ENCODE peak calls at places on chromosome 2, in five cellular contexts. O is right lobe of liver, K is body of pancreas, U is GM06990, B is ovary. R is an unnamed sample.

GRCh38 chr2:130933501-130933900 is 96.8 kb downstream of the ARHGEF4 start:
- DNase-seq in O (no peak), K (no peak), U (no peak), B (no peak), R (no peak)

GRCh38 chr2:240128608-240129144 is 7.4 kb downstream of the COPS9 start:
- DNase-seq in O (no peak), K (no peak), U (no peak), B (no peak), R (no peak)

GRCh38 chr2:128591841-128592822 is 273.5 kb upstream of the HS6ST1 start:
- DNase-seq in O (no peak), K (no peak), U (no peak), B (no peak), R (no peak)

GRCh38 chr2:232632904-232633412 is 446 bp upstream of the EFHD1 start:
- DNase-seq in O (peak; percentile 68), K (peak; percentile 19), U (peak; percentile 12), B (peak; percentile 90), R (peak; percentile 67)

GRCh38 chr2:54986266-54986665 is 64.0 kb downstream of the RTN4 start:
- DNase-seq in O (no peak), K (peak; percentile 41), U (no peak), B (no peak), R (no peak)

GRCh38 chr2:235026137-235026536 is 74.3 kb downstream of the SH3BP4 start:
- DNase-seq in O (no peak), K (peak; percentile 90), U (no peak), B (peak; percentile 38), R (peak; percentile 85)

GRCh38 chr2:230650585-230651137 is 62.0 kb upstream of the CAB39 start:
- DNase-seq in O (no peak), K (no peak), U (peak; percentile 83), B (no peak), R (no peak)

GRCh38 chr2:216115224-216115582 is 6.1 kb downstream of the XRCC5 start:
- DNase-seq in O (no peak), K (no peak), U (no peak), B (no peak), R (peak; percentile 31)

GRCh38 chr2:60439219-60439974 is 114.1 kb downstream of the BCL11A start:
- DNase-seq in O (peak; percentile 53), K (no peak), U (peak; percentile 85), B (no peak), R (no peak)

GRCh38 chr2:128405467-128405900 is 86.8 kb upstream of the HS6ST1 start:
- DNase-seq in O (peak; percentile 24), K (no peak), U (no peak), B (no peak), R (no peak)

GRCh38 chr2:163471947-163472346 is 263.9 kb downstream of the FIGN start:
- DNase-seq in O (no peak), K (no peak), U (no peak), B (no peak), R (peak; percentile 10)

GRCh38 chr2:232622563-232622962 is 10.8 kb upstream of the EFHD1 start:
- DNase-seq in O (no peak), K (no peak), U (no peak), B (no peak), R (no peak)

DNA sequence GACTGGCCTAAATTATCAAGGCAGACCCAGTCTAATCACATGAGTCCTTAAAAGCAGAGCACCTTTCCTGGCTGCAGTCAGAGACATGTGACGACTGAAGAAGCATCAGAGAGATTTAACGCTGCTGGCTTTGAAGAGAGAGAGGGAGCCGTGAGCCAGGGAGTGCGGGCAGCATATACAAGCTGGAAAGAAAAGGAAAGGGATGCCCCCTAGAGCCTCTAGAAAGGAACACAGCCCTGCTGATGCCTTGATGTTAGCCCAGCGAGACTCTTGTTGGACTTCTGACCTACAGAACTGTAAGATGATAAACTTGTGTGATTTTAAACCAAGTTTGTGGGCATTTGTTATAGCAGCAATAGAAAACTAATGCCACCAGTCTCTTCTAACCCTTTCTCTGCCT is 58.1 kb downstream of the HEATR5B start:
- DNase-seq in O (no peak), K (no peak), U (no peak), B (no peak), R (peak; percentile 4)
- TF ChIP-seq CTCF in O (no peak), K (no peak), U (peak; percentile 15), B (no peak), R (peak; percentile 23)

DNA sequence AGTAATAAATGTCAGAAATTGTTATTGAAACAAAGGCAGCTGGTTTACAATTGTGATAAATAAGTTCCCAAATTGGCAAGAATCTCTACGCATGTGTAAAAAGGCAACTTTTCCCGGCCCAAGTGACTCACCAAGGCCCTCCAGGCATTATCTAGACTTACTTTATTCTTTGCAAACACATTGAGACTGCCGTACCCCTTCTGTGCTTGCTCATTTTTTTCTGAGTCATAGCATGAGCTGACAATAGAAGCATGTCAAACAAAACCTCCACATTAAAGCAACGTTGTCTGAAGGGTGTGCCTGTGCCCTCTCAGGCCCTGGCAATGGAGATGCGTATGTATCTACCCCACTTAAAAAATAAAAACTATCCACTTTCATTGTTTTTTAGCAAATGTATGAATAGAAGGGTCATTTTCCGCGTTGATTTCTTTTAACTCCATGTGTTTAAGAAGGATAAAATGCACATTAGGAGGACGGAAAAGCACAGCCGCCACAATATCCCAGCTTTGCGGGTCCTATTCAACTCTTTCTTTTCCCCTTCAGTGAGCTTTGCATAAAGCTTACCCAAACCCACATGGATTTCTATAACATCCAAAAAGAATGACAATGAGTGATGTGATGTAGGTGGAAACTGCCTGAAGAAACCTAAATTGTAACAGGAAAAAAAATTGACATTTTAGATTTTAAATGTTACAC is 298.2 kb downstream of the CDCA7 start:
- DNase-seq in O (no peak), K (peak; percentile 56), U (no peak), B (no peak), R (peak; percentile 85)
- H3K4me3 ChIP-seq in O (no peak overlapping the region), K (no peak overlapping the region), U (no peak overlapping the region), B (no peak overlapping the region), R (no peak overlapping the region)

GRCh38 chr2:112584134-112584890 is at the start of gene CHCHD5:
- DNase-seq in O (peak; percentile 96), K (peak; percentile 96), U (peak; percentile 93), B (peak; percentile 94), R (peak; percentile 98)
- TF ChIP-seq CTCF in O (no peak), K (no peak), U (peak; percentile 3), B (peak; percentile 47), R (no peak)

DNA sequence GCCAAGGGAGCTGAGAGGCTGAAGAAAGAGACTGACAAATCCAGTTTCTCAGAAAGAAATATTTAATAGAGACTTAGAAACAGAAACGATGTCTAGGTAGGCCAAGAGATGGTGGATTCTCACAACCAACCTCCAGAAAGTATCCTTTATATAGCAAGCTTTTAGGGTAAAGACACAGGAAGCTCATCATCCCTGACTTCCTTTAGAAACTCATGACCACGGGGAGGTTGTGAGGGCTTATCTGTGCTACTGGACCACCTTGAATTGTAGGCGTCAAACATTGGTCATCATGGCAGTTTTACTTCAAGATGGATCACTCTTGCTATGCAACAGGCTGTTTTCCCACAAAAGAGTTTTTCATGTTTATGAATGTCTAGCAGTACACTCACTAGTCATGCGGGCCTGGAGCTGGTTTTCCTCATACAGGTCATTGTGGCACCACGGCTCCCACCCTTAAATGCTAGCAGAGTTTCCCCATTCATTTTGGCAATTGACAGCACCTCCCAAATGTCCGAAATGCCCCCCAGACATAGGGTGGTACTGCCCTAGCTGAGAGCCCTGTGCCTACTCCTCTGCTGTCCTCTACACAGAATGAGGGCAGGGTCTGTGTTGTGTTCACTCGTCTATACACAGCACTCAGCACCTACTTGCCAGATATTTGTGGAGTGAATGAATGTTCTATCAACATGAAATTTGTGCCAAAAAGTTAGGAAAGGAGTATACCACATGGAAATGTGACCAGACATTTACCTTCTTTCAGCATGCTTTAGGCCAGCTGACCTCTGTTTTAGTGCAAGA is 89.0 kb downstream of the TMEM247 start:
- DNase-seq in O (no peak), K (no peak), U (no peak), B (no peak), R (peak; percentile 72)
- H3K4me3 ChIP-seq in O (no peak overlapping the region), K (no peak overlapping the region), U (no peak overlapping the region), B (no peak overlapping the region), R (no peak overlapping the region)

DNA sequence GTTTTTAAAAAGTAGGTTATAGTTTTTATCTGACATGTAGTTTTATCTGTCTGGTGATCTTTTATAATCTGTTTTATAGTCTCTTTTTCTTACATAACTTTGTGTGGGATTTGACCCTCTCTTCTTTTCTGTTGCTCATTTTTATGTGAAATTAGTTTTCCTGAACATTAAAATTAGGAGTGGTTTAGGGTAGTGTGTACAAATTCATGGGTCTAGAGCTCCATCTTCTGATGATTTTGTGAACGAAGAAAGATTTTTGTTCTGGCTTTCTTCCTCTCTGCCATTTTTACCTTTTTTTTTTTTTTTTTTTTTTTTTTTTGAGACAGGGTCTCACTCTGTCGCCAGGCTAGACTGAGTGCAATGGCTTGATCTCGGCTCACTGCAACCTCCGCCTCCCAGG is 46.6 kb downstream of the SLC30A6 start:
- DNase-seq in O (no peak), K (no peak), U (no peak), B (no peak), R (no peak)
- TF ChIP-seq CTCF in O (no peak), K (no peak), U (no peak), B (no peak), R (no peak)

GRCh38 chr2:6694555-6694954 is 171.2 kb downstream of the CMPK2 start:
- DNase-seq in O (no peak), K (no peak), U (no peak), B (no peak), R (no peak)
- H3K4me3 ChIP-seq in O (no peak overlapping the region), K (no peak overlapping the region), U (no peak overlapping the region), B (no peak overlapping the region), R (no peak overlapping the region)

GRCh38 chr2:174529916-174530315 is 43.1 kb upstream of the GPR155 start:
- DNase-seq in O (no peak), K (no peak), U (no peak), B (no peak), R (no peak)
- TF ChIP-seq CTCF in O (no peak), K (no peak), U (no peak), B (no peak), R (no peak)

R was measured in fibroblast of villous mesenchyme.